ENCODE peak calls at places on chromosome 2, in eight cellular contexts. One of them, this sample, is unnamed.

GRCh38 chr2:236743623-236744280 is 174.1 kb downstream of the ACKR3 start:
- DNase-seq in OCI-LY7: no peak
- DNase-seq in IMR-90: peak; percentile 18
- DNase-seq in left ventricle myocardium inferior: no peak
- DNase-seq in cardiac muscle cell: peak; percentile 93
- DNase-seq in body of pancreas: no peak
- DNase-seq in uterus: no peak
- DNase-seq in Peyer's patch: no peak
- DNase-seq in this sample: no peak

GRCh38 chr2:149129433-149129832 is 90.9 kb downstream of the LYPD6B start:
- DNase-seq in body of pancreas: no peak
- DNase-seq in Peyer's patch: no peak
- DNase-seq in cardiac muscle cell: peak; percentile 30
- DNase-seq in OCI-LY7: peak; percentile 65
- DNase-seq in IMR-90: no peak
- DNase-seq in left ventricle myocardium inferior: no peak
- DNase-seq in uterus: no peak
- DNase-seq in this sample: no peak

GRCh38 chr2:169637620-169638019 is 53.5 kb downstream of the PPIG start:
- DNase-seq in IMR-90: peak; percentile 81
- DNase-seq in OCI-LY7: no peak
- DNase-seq in left ventricle myocardium inferior: no peak
- DNase-seq in uterus: no peak
- DNase-seq in Peyer's patch: no peak
- DNase-seq in body of pancreas: no peak
- DNase-seq in cardiac muscle cell: peak; percentile 76
- DNase-seq in this sample: no peak

GRCh38 chr2:105775809-105776559 is 31.3 kb downstream of the NCK2 start:
- DNase-seq in cardiac muscle cell: no peak
- DNase-seq in Peyer's patch: peak; percentile 80
- DNase-seq in left ventricle myocardium inferior: no peak
- DNase-seq in IMR-90: no peak
- DNase-seq in OCI-LY7: peak; percentile 62
- DNase-seq in uterus: no peak
- DNase-seq in body of pancreas: no peak
- DNase-seq in this sample: peak; percentile 62

GRCh38 chr2:100321181-100321880 is 970 bp downstream of the LONRF2 start:
- DNase-seq in cardiac muscle cell: peak; percentile 40
- DNase-seq in IMR-90: peak; percentile 21
- DNase-seq in body of pancreas: peak; percentile 74
- DNase-seq in Peyer's patch: no peak
- DNase-seq in left ventricle myocardium inferior: peak; percentile 25
- DNase-seq in OCI-LY7: no peak
- DNase-seq in uterus: peak; percentile 52
- DNase-seq in this sample: no peak

GRCh38 chr2:144950874-144951560 is 431.1 kb upstream of the ZEB2 start:
- DNase-seq in uterus: no peak
- DNase-seq in left ventricle myocardium inferior: no peak
- DNase-seq in IMR-90: peak; percentile 88
- DNase-seq in cardiac muscle cell: peak; percentile 88
- DNase-seq in Peyer's patch: no peak
- DNase-seq in body of pancreas: no peak
- DNase-seq in OCI-LY7: no peak
- DNase-seq in this sample: no peak

GRCh38 chr2:43214253-43214652 is 12.2 kb downstream of the ZFP36L2 start:
- DNase-seq in uterus: no peak
- DNase-seq in cardiac muscle cell: no peak
- DNase-seq in body of pancreas: no peak
- DNase-seq in OCI-LY7: no peak
- DNase-seq in IMR-90: no peak
- DNase-seq in left ventricle myocardium inferior: no peak
- DNase-seq in Peyer's patch: no peak
- DNase-seq in this sample: no peak

GRCh38 chr2:212424090-212424489 is 114.5 kb downstream of the ERBB4 start:
- DNase-seq in cardiac muscle cell: no peak
- DNase-seq in Peyer's patch: no peak
- DNase-seq in OCI-LY7: no peak
- DNase-seq in uterus: no peak
- DNase-seq in left ventricle myocardium inferior: no peak
- DNase-seq in IMR-90: no peak
- DNase-seq in body of pancreas: no peak
- DNase-seq in this sample: no peak

GRCh38 chr2:238900511-238900910 is 52.6 kb downstream of the TWIST2 start:
- DNase-seq in IMR-90: peak; percentile 18
- DNase-seq in OCI-LY7: no peak
- DNase-seq in Peyer's patch: no peak
- DNase-seq in cardiac muscle cell: peak; percentile 63
- DNase-seq in body of pancreas: no peak
- DNase-seq in left ventricle myocardium inferior: no peak
- DNase-seq in uterus: no peak
- DNase-seq in this sample: no peak

GRCh38 chr2:158753561-158754302 is 41.4 kb upstream of the DAPL1 start:
- DNase-seq in Peyer's patch: peak; percentile 72
- DNase-seq in left ventricle myocardium inferior: peak; percentile 23
- DNase-seq in cardiac muscle cell: peak; percentile 79
- DNase-seq in uterus: no peak
- DNase-seq in body of pancreas: peak; percentile 36
- DNase-seq in IMR-90: peak; percentile 68
- DNase-seq in OCI-LY7: peak; percentile 61
- DNase-seq in this sample: no peak

GRCh38 chr2:102063948-102064678 is 72.4 kb downstream of the IL1R2 start:
- DNase-seq in uterus: peak; percentile 88
- DNase-seq in body of pancreas: peak; percentile 92
- DNase-seq in left ventricle myocardium inferior: peak; percentile 81
- DNase-seq in cardiac muscle cell: peak; percentile 100
- DNase-seq in OCI-LY7: no peak
- DNase-seq in Peyer's patch: peak; percentile 87
- DNase-seq in IMR-90: peak; percentile 99
- DNase-seq in this sample: no peak

DNA sequence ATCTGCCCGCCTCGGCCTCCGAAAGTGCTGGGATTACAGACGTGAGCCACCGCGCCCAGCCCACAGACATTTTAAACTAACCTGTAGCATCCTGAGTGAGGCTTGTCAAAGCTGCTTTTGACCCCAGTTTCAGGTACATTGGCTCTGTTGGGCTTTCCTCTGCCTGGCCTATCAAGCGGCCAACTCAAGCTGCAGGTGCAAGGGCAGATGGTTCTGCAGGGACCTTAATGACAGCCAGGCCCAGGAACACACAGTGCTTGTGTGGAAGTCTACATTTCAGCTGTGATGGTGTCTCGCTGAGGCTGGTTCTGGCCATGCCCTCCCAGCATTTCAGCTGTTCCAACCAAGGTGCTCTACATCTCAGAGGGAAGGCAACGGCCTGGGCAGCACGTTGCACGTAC is 18.4 kb downstream of the INPP4A start:
- DNase-seq in Peyer's patch: peak; percentile 56
- DNase-seq in IMR-90: no peak
- DNase-seq in OCI-LY7: no peak
- DNase-seq in left ventricle myocardium inferior: no peak
- DNase-seq in uterus: no peak
- DNase-seq in cardiac muscle cell: no peak
- DNase-seq in body of pancreas: no peak
- DNase-seq in this sample: peak; percentile 49
- H3K4me1 ChIP-seq in Peyer's patch: peaks cover 77% of the 10 kb centered on the region
- H3K4me1 ChIP-seq in IMR-90: peaks cover 21% of the 10 kb centered on the region
- H3K4me1 ChIP-seq in OCI-LY7: peaks cover 48% of the 10 kb centered on the region
- H3K4me1 ChIP-seq in left ventricle myocardium inferior: peaks cover 69% of the 10 kb centered on the region
- H3K4me1 ChIP-seq in uterus: no peaks in the 10 kb centered on the region
- H3K4me1 ChIP-seq in cardiac muscle cell: peaks cover 15% of the 10 kb centered on the region
- H3K4me1 ChIP-seq in body of pancreas: peaks cover 18% of the 10 kb centered on the region
- H3K4me1 ChIP-seq in this sample: peaks cover 91% of the 10 kb centered on the region

DNA sequence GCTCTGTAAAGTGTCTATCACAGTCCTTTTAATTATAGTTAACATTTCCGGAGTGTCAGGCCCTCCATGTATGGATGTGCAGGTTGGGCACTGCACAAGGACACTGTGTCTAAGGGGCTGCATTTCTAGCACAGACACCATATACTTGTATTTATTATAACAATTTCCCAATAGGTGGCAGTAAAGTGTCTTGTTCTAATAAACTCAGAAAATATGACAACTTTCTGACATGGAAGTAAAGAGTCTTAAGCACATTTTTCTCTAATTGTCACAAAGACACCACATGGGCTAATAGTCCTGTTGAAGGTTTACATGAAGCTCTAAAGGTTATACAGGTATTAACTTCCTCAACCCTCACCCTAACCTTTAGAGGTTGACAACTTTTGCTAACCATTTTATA is 156.6 kb downstream of the DYSF start:
- DNase-seq in body of pancreas: peak; percentile 1
- DNase-seq in left ventricle myocardium inferior: no peak
- DNase-seq in Peyer's patch: no peak
- DNase-seq in OCI-LY7: peak; percentile 34
- DNase-seq in cardiac muscle cell: peak; percentile 66
- DNase-seq in uterus: no peak
- DNase-seq in IMR-90: peak; percentile 54
- DNase-seq in this sample: no peak
- TF ChIP-seq CTCF in body of pancreas: no peak
- TF ChIP-seq CTCF in left ventricle myocardium inferior: peak; percentile 54
- TF ChIP-seq CTCF in Peyer's patch: no peak
- TF ChIP-seq CTCF in OCI-LY7: peak; percentile 72
- TF ChIP-seq CTCF in cardiac muscle cell: peak; percentile 37
- TF ChIP-seq CTCF in uterus: peak; percentile 16
- TF ChIP-seq CTCF in IMR-90: peak; percentile 49
- TF ChIP-seq CTCF in this sample: no peak

GRCh38 chr2:170818294-170819104 is 1.8 kb downstream of the GAD1 start:
- DNase-seq in cardiac muscle cell: no peak
- DNase-seq in Peyer's patch: no peak
- DNase-seq in uterus: no peak
- DNase-seq in IMR-90: no peak
- DNase-seq in body of pancreas: no peak
- DNase-seq in OCI-LY7: no peak
- DNase-seq in left ventricle myocardium inferior: no peak
- DNase-seq in this sample: no peak
- H3K4me3 ChIP-seq in cardiac muscle cell: peak overlapping the region; percentile 45
- H3K4me3 ChIP-seq in Peyer's patch: no peak overlapping the region
- H3K4me3 ChIP-seq in uterus: no peak overlapping the region
- H3K4me3 ChIP-seq in IMR-90: no peak overlapping the region
- H3K4me3 ChIP-seq in body of pancreas: no peak overlapping the region
- H3K4me3 ChIP-seq in OCI-LY7: no peak overlapping the region
- H3K4me3 ChIP-seq in left ventricle myocardium inferior: peak overlapping the region; percentile 59
- H3K4me3 ChIP-seq in this sample: no peak overlapping the region

GRCh38 chr2:219452361-219453317 is 18.0 kb downstream of the SPEG start:
- DNase-seq in uterus: peak; percentile 92
- DNase-seq in cardiac muscle cell: peak; percentile 96
- DNase-seq in OCI-LY7: no peak
- DNase-seq in Peyer's patch: no peak
- DNase-seq in IMR-90: peak; percentile 95
- DNase-seq in left ventricle myocardium inferior: no peak
- DNase-seq in body of pancreas: no peak
- DNase-seq in this sample: no peak

GRCh38 chr2:219455635-219456034 is 21.0 kb downstream of the SPEG start:
- DNase-seq in body of pancreas: no peak
- DNase-seq in uterus: no peak
- DNase-seq in Peyer's patch: no peak
- DNase-seq in cardiac muscle cell: no peak
- DNase-seq in OCI-LY7: peak; percentile 11
- DNase-seq in left ventricle myocardium inferior: no peak
- DNase-seq in IMR-90: no peak
- DNase-seq in this sample: no peak

GRCh38 chr2:219453691-219454131 is 19.1 kb downstream of the SPEG start:
- DNase-seq in Peyer's patch: no peak
- DNase-seq in OCI-LY7: no peak
- DNase-seq in cardiac muscle cell: peak; percentile 95
- DNase-seq in IMR-90: peak; percentile 91
- DNase-seq in uterus: peak; percentile 91
- DNase-seq in left ventricle myocardium inferior: peak; percentile 76
- DNase-seq in body of pancreas: no peak
- DNase-seq in this sample: no peak

GRCh38 chr2:219451626-219452360 is 17.1 kb downstream of the SPEG start:
- DNase-seq in cardiac muscle cell: peak; percentile 36
- DNase-seq in IMR-90: peak; percentile 18
- DNase-seq in body of pancreas: no peak
- DNase-seq in Peyer's patch: no peak
- DNase-seq in OCI-LY7: no peak
- DNase-seq in uterus: peak; percentile 77
- DNase-seq in left ventricle myocardium inferior: peak; percentile 65
- DNase-seq in this sample: no peak

GRCh38 chr2:219454217-219454616 is 19.6 kb downstream of the SPEG start:
- DNase-seq in uterus: no peak
- DNase-seq in OCI-LY7: no peak
- DNase-seq in cardiac muscle cell: no peak
- DNase-seq in body of pancreas: no peak
- DNase-seq in IMR-90: no peak
- DNase-seq in Peyer's patch: no peak
- DNase-seq in left ventricle myocardium inferior: no peak
- DNase-seq in this sample: no peak
- H3K4me1 ChIP-seq in uterus: peaks cover 15% of the 10 kb centered on the region
- H3K4me1 ChIP-seq in OCI-LY7: peaks cover 5% of the 10 kb centered on the region
- H3K4me1 ChIP-seq in cardiac muscle cell: peaks cover 32% of the 10 kb centered on the region
- H3K4me1 ChIP-seq in body of pancreas: peaks cover 6% of the 10 kb centered on the region
- H3K4me1 ChIP-seq in IMR-90: peaks cover 31% of the 10 kb centered on the region
- H3K4me1 ChIP-seq in Peyer's patch: peaks cover 1% of the 10 kb centered on the region
- H3K4me1 ChIP-seq in left ventricle myocardium inferior: peaks cover 54% of the 10 kb centered on the region
- H3K4me1 ChIP-seq in this sample: peaks cover 30% of the 10 kb centered on the region

GRCh38 chr2:61710711-61711110 is 143.1 kb downstream of the FAM161A start:
- DNase-seq in OCI-LY7: no peak
- DNase-seq in IMR-90: no peak
- DNase-seq in cardiac muscle cell: peak; percentile 6
- DNase-seq in uterus: no peak
- DNase-seq in body of pancreas: peak; percentile 33
- DNase-seq in left ventricle myocardium inferior: no peak
- DNase-seq in Peyer's patch: peak; percentile 80
- DNase-seq in this sample: no peak

GRCh38 chr2:61715501-61715900 is 138.4 kb downstream of the FAM161A start:
- DNase-seq in IMR-90: no peak
- DNase-seq in OCI-LY7: no peak
- DNase-seq in cardiac muscle cell: no peak
- DNase-seq in Peyer's patch: no peak
- DNase-seq in body of pancreas: no peak
- DNase-seq in left ventricle myocardium inferior: no peak
- DNase-seq in uterus: no peak
- DNase-seq in this sample: no peak

GRCh38 chr2:61713457-61713856 is 140.4 kb downstream of the FAM161A start:
- DNase-seq in Peyer's patch: no peak
- DNase-seq in IMR-90: no peak
- DNase-seq in left ventricle myocardium inferior: no peak
- DNase-seq in uterus: no peak
- DNase-seq in cardiac muscle cell: no peak
- DNase-seq in OCI-LY7: no peak
- DNase-seq in body of pancreas: peak; percentile 83
- DNase-seq in this sample: no peak

GRCh38 chr2:61712060-61712459 is 141.8 kb downstream of the FAM161A start:
- DNase-seq in left ventricle myocardium inferior: no peak
- DNase-seq in OCI-LY7: no peak
- DNase-seq in Peyer's patch: no peak
- DNase-seq in IMR-90: no peak
- DNase-seq in body of pancreas: no peak
- DNase-seq in cardiac muscle cell: no peak
- DNase-seq in uterus: no peak
- DNase-seq in this sample: no peak

DNA sequence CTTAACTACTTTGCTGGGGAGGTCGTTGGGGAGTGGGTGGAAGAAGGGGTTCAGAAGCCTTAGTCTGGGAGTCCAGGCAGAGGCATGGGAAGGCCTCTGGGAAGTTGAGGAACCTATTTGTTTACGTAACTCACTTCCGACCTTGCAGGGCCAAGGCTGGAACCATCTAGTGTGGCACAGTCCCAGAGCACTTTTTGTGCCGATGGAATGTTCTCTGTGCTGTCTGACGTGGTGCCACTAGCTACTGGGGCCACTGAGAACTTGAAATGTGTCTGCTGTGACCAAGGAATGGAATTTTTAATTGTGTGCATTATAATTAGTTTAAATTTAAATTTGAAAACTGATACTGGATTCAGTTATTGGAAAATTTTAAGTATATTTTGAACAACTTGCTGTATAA is 139.7 kb downstream of the FAM161A start:
- DNase-seq in IMR-90: no peak
- DNase-seq in cardiac muscle cell: no peak
- DNase-seq in Peyer's patch: no peak
- DNase-seq in OCI-LY7: no peak
- DNase-seq in body of pancreas: peak; percentile 91
- DNase-seq in uterus: no peak
- DNase-seq in left ventricle myocardium inferior: peak; percentile 55
- DNase-seq in this sample: no peak
- TF ChIP-seq CTCF in IMR-90: no peak
- TF ChIP-seq CTCF in cardiac muscle cell: no peak
- TF ChIP-seq CTCF in Peyer's patch: no peak
- TF ChIP-seq CTCF in OCI-LY7: no peak
- TF ChIP-seq CTCF in body of pancreas: no peak
- TF ChIP-seq CTCF in uterus: no peak
- TF ChIP-seq CTCF in left ventricle myocardium inferior: no peak
- TF ChIP-seq CTCF in this sample: no peak